ENCODE peak calls at places on chromosomes 13 and 19, in four cellular contexts. G, M, P and W are unnamed samples.

GRCh38 chr19:44677019-44677809 is 5.9 kb downstream of the CEACAM19 start:
- DNase-seq in M (no peak), G (no peak), P (peak; percentile 55), W (peak; percentile 81)

GRCh38 chr13:100203696-100204367 is 114.9 kb downstream of the PCCA start:
- DNase-seq in G (no peak), P (peak; percentile 61), M (no peak), W (peak; percentile 85)

GRCh38 chr13:30346159-30346788 is 38.9 kb upstream of the KATNAL1 start:
- DNase-seq in M (no peak), P (no peak), G (peak; percentile 81), W (no peak)

GRCh38 chr19:19154768-19155494 is 15.1 kb downstream of the MEF2B start:
- DNase-seq in M (no peak), P (no peak), G (no peak), W (no peak)

GRCh38 chr19:11881151-11881800 is 6.3 kb upstream of the ZNF69 start:
- DNase-seq in G (no peak), P (peak; percentile 55), M (no peak), W (peak; percentile 73)

GRCh38 chr19:9847087-9847671 is 12.1 kb downstream of the PIN1 start:
- DNase-seq in G (no peak), P (peak; percentile 98), M (no peak), W (peak; percentile 95)

GRCh38 chr13:24212674-24213073 is 52.2 kb downstream of the SPATA13 start:
- DNase-seq in P (no peak), G (no peak), M (no peak), W (peak; percentile 28)

GRCh38 chr13:26656919-26657318 is 99.4 kb downstream of the WASF3 start:
- DNase-seq in P (peak; percentile 70), G (no peak), M (no peak), W (peak; percentile 70)

GRCh38 chr13:64910061-64910460 is 2320.1 kb downstream of the PCDH9 start:
- DNase-seq in M (no peak), P (no peak), G (no peak), W (no peak)

GRCh38 chr19:31511696-31512095 is 162.5 kb upstream of the TSHZ3 start:
- DNase-seq in G (no peak), M (peak; percentile 31), P (no peak), W (no peak)

GRCh38 chr19:41025871-41026270 is 34.8 kb downstream of the CYP2B6 start:
- DNase-seq in M (peak; percentile 65), P (no peak), G (no peak), W (no peak)

GRCh38 chr13:76696370-76696769 is 189.8 kb downstream of the KCTD12 start:
- DNase-seq in G (no peak), P (peak; percentile 37), M (no peak), W (peak; percentile 33)

GRCh38 chr13:33543631-33544030 is 258.1 kb upstream of the STARD13 start:
- DNase-seq in P (no peak), G (no peak), M (no peak), W (no peak)

GRCh38 chr19:43804443-43804842 is 2.2 kb upstream of the LYPD5 start:
- DNase-seq in M (no peak), G (no peak), P (no peak), W (no peak)

GRCh38 chr19:44582581-44583265 is 30.6 kb upstream of the IGSF23 start:
- DNase-seq in P (peak; percentile 31), M (no peak), G (no peak), W (peak; percentile 46)

GRCh38 chr19:13644648-13645047 is 119.7 kb upstream of the MRI1 start:
- DNase-seq in P (no peak), M (no peak), G (no peak), W (no peak)

GRCh38 chr19:4057913-4058695 is 8.6 kb downstream of the ZBTB7A start:
- DNase-seq in M (peak; percentile 95), P (peak; percentile 94), G (peak; percentile 90), W (peak; percentile 86)

GRCh38 chr13:48975926-48976676 is 389 bp downstream of the FNDC3A start:
- DNase-seq in P (peak; percentile 73), G (peak; percentile 91), M (peak; percentile 90), W (peak; percentile 82)

GRCh38 chr13:59766236-59766635 is 397.5 kb downstream of the DIAPH3 start:
- DNase-seq in G (no peak), M (no peak), P (no peak), W (no peak)

GRCh38 chr19:29850482-29850881 is 38.7 kb downstream of the CCNE1 start:
- DNase-seq in M (no peak), G (no peak), P (no peak), W (no peak)

GRCh38 chr19:56138069-56138468 is 3.0 kb upstream of the ZNF444 start:
- DNase-seq in M (no peak), G (no peak), P (no peak), W (peak; percentile 12)

GRCh38 chr19:5355076-5355475 is 14.5 kb upstream of the PTPRS start:
- DNase-seq in G (no peak), P (no peak), M (no peak), W (no peak)

GRCh38 chr13:41017744-41018582 is 1.2 kb downstream of the ELF1 start:
- DNase-seq in M (no peak), P (no peak), G (no peak), W (no peak)

GRCh38 chr19:40392894-40393517 is 3.0 kb upstream of the HIPK4 start:
- DNase-seq in G (no peak), P (no peak), M (no peak), W (peak; percentile 14)

GRCh38 chr19:22026687-22027086 is 15.9 kb upstream of the ZNF208 start:
- DNase-seq in P (no peak), M (no peak), G (no peak), W (no peak)

GRCh38 chr19:18205180-18205915 is 1.5 kb upstream of the RAB3A start:
- DNase-seq in M (peak; percentile 92), G (peak; percentile 88), P (peak; percentile 69), W (peak; percentile 75)

GRCh38 chr13:79711631-79712030 is 230.7 kb downstream of the NDFIP2 start:
- DNase-seq in G (no peak), P (peak; percentile 59), M (no peak), W (no peak)

GRCh38 chr13:66546534-66547379 is 683.4 kb downstream of the PCDH9 start:
- DNase-seq in M (no peak), G (no peak), P (peak; percentile 17), W (peak; percentile 61)

GRCh38 chr19:40815223-40815622 is 16.2 kb downstream of the EGLN2 start:
- DNase-seq in G (no peak), M (no peak), P (no peak), W (no peak)

GRCh38 chr19:51971624-51972023 is 15.0 kb downstream of the ZNF350 start:
- DNase-seq in P (peak; percentile 21), G (no peak), M (no peak), W (peak; percentile 17)

GRCh38 chr19:46471116-46471733 is at the start of gene PNMA8A:
- DNase-seq in M (no peak), G (no peak), P (peak; percentile 71), W (peak; percentile 77)

GRCh38 chr19:49335784-49336481 is 727 bp downstream of the CD37 start:
- DNase-seq in P (no peak), M (peak; percentile 38), G (no peak), W (no peak)
- H3K4me3 ChIP-seq in P (no peak overlapping the region), M (peak overlapping the region; percentile 37), G (no peak overlapping the region), W (no peak overlapping the region)

GRCh38 chr19:42279148-42279901 is 10.3 kb downstream of the CIC start:
- DNase-seq in G (no peak), M (no peak), P (no peak), W (no peak)

GRCh38 chr19:42279902-42280760 is 11.1 kb downstream of the CIC start:
- DNase-seq in M (peak; percentile 96), G (peak; percentile 94), P (peak; percentile 88), W (peak; percentile 88)

GRCh38 chr19:42276284-42276683 is 7.2 kb downstream of the CIC start:
- DNase-seq in M (no peak), G (no peak), P (no peak), W (no peak)

GRCh38 chr19:42276821-42277220 is 7.8 kb downstream of the CIC start:
- DNase-seq in G (no peak), M (no peak), P (peak; percentile 38), W (no peak)

DNA sequence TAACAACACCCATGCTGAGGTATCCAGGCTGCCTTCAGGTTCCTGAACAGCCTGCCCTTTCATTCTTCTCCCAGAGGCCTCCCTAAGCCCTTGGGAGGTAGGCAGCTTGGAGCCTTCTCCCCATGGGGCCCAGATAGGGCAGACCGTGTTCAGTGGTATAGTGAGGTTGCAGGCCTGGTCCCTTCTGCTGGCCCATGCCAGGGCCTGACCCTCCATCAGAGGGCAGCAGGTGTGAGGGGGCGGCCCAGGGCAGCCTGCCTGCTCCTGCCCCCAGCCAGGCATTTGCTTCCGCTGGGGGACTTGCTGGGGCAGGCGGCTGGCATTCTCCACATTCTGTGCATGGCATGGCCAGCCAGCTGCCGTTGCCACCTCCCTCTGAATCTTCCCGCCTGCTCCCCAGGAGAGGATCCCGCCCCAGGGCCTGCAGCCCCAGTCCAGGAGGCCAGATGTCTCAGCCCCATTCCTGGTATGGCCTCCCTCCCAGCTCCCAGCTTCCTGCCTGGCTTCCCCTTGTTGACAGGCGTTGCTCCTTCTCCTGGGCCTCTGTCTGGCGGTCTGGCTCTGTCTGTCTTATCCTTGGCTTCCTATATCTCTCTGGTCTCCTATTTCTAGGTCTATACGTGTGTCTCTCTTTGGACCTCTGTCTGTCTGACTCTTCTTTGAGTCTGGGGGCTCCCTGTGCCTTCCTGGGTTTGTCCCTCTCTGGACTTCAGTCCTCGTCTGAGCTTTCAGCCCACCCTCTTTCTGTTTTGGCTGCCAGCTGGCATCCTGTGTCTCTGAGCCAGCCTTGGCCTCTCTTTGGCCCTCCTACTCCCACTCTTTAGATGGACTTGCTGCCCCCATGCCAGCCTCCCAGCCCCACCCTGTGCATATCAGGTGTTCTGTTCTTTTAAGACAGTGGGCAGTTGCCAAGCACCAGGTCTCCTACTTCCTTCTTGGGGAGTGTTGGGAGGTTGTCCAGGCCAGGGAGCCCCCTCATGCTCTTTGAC is 9.1 kb downstream of the CIC start:
- DNase-seq in G (no peak), M (peak; percentile 75), P (no peak), W (no peak)
- TF ChIP-seq CTCF in G (no peak), M (no peak), P (no peak), W (no peak)

GRCh38 chr13:35479223-35479536 is 2.7 kb upstream of the MAB21L1 start:
- DNase-seq in G (no peak), M (no peak), P (peak; percentile 46), W (no peak)

GRCh38 chr13:35479691-35480090 is 3.2 kb upstream of the MAB21L1 start:
- DNase-seq in G (no peak), P (no peak), M (no peak), W (no peak)

GRCh38 chr13:35475960-35476943 is at the start of gene MAB21L1:
- DNase-seq in P (peak; percentile 85), M (peak; percentile 80), G (no peak), W (peak; percentile 54)

GRCh38 chr13:35481777-35482176 is 5.3 kb upstream of the MAB21L1 start:
- DNase-seq in M (no peak), P (no peak), G (no peak), W (no peak)

GRCh38 chr13:35478384-35479222 is 2.1 kb upstream of the MAB21L1 start:
- DNase-seq in M (no peak), G (no peak), P (no peak), W (no peak)
- H3K4me3 ChIP-seq in M (no peak overlapping the region), G (no peak overlapping the region), P (peak overlapping the region; percentile 38), W (no peak overlapping the region)

GRCh38 chr13:52195052-52195837 is 35.8 kb upstream of the NEK3 start:
- DNase-seq in G (peak; percentile 87), P (peak; percentile 85), M (peak; percentile 88), W (peak; percentile 88)
- TF ChIP-seq CTCF in G (no peak), P (peak; percentile 3), M (no peak), W (peak; percentile 30)

DNA sequence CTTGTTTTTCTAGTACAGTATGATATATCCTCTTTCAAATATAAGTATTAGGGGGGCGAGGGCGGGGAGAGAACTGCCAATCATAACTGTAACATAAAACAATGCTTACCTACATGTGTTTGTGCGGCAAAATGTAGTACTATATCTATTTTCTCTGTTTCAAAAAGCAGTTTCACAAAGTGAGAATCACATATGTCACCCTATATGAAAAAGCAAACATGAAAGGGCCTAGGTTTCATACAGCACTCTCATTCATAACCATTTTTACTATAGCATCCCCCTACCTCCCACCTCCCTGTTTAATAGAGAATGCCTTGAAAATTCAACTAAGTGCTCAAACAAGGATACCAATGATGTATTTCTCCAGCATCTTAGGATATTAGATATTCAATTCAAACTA is 5.2 kb downstream of the TGDS start:
- DNase-seq in M (no peak), P (no peak), G (no peak), W (no peak)
- H3K4me3 ChIP-seq in M (no peak overlapping the region), P (no peak overlapping the region), G (no peak overlapping the region), W (no peak overlapping the region)